ENCODE peak calls at places on chromosomes 2 and 18, in four cellular contexts. V is mesendoderm, T is heart left ventricle, M is IMR-90. L is an unnamed sample.

GRCh38 chr2:14516844-14517243 is 115.7 kb upstream of the LRATD1 start:
- DNase-seq in V (no peak), T (no peak), M (peak; percentile 99), L (no peak)

GRCh38 chr2:205692095-205692494 is 9.8 kb downstream of the NRP2 start:
- DNase-seq in V (no peak), T (no peak), M (peak; percentile 57), L (no peak)

GRCh38 chr18:13611058-13611615 is 115.2 kb downstream of the FAM210A start:
- DNase-seq in V (peak; percentile 71), T (peak; percentile 75), M (peak; percentile 13), L (peak; percentile 28)

GRCh38 chr2:44906972-44907371 is 34.5 kb upstream of the SIX3 start:
- DNase-seq in V (no peak), T (no peak), M (no peak), L (no peak)

GRCh38 chr2:135424849-135425248 is 106.2 kb downstream of the ZRANB3 start:
- DNase-seq in V (no peak), T (no peak), M (no peak), L (no peak)

GRCh38 chr2:236867441-236868260 is 218.0 kb upstream of the COPS8 start:
- DNase-seq in V (peak; percentile 49), T (no peak), M (no peak), L (no peak)

GRCh38 chr2:171837736-171838135 is 56.3 kb downstream of the SLC25A12 start:
- DNase-seq in V (no peak), T (no peak), M (peak; percentile 24), L (no peak)

GRCh38 chr2:203886579-203887230 is 19.1 kb downstream of the CTLA4 start:
- DNase-seq in V (no peak), T (no peak), M (no peak), L (no peak)

GRCh38 chr18:79780547-79780946 is 17.2 kb upstream of the KCNG2 start:
- DNase-seq in V (no peak), T (no peak), M (no peak), L (no peak)

GRCh38 chr2:169664600-169664977 is 29.6 kb downstream of the CFAP210 start:
- DNase-seq in V (peak; percentile 27), T (no peak), M (peak; percentile 15), L (no peak)

GRCh38 chr18:35410561-35410960 is 33.4 kb upstream of the ZNF396 start:
- DNase-seq in V (no peak), T (no peak), M (no peak), L (no peak)

GRCh38 chr2:112799291-112799975 is 15.1 kb upstream of the IL1A start:
- DNase-seq in V (no peak), T (no peak), M (peak; percentile 51), L (no peak)

GRCh38 chr18:4639628-4640310 is 184.7 kb upstream of the DLGAP1 start:
- DNase-seq in V (no peak), T (no peak), M (no peak), L (no peak)
- H3K4me1 ChIP-seq in V (peaks cover 2% of the 10 kb centered on the region), T (no peaks in the 10 kb centered on the region), M (no peaks in the 10 kb centered on the region), L (no peaks in the 10 kb centered on the region)

GRCh38 chr2:42984081-42984480 is 191.7 kb upstream of the HAAO start:
- DNase-seq in V (peak; percentile 85), T (no peak), M (no peak), L (no peak)
- H3K4me1 ChIP-seq in V (peaks cover 2% of the 10 kb centered on the region), T (no peaks in the 10 kb centered on the region), M (no peaks in the 10 kb centered on the region), L (no peaks in the 10 kb centered on the region)

GRCh38 chr2:137865954-137866540 is 98.2 kb upstream of the HNMT start:
- DNase-seq in V (peak; percentile 82), T (no peak), M (peak; percentile 39), L (peak; percentile 80)

GRCh38 chr2:137857871-137858270 is 106.4 kb upstream of the HNMT start:
- DNase-seq in V (peak; percentile 90), T (no peak), M (no peak), L (peak; percentile 64)

GRCh38 chr2:137862651-137863050 is 101.6 kb upstream of the HNMT start:
- DNase-seq in V (peak; percentile 42), T (no peak), M (no peak), L (peak; percentile 17)
- H3K4me1 ChIP-seq in V (peaks cover 3% of the 10 kb centered on the region), T (no peaks in the 10 kb centered on the region), M (no peaks in the 10 kb centered on the region), L (peaks cover 7% of the 10 kb centered on the region)

GRCh38 chr2:100067796-100068195 is 74.6 kb downstream of the AFF3 start:
- DNase-seq in V (no peak), T (no peak), M (no peak), L (no peak)
- H3K4me1 ChIP-seq in V (no peaks in the 10 kb centered on the region), T (no peaks in the 10 kb centered on the region), M (peaks cover 7% of the 10 kb centered on the region), L (no peaks in the 10 kb centered on the region)

GRCh38 chr2:160353813-160354212 is 139.8 kb downstream of the RBMS1 start:
- DNase-seq in V (no peak), T (no peak), M (no peak), L (no peak)
- H3K4me1 ChIP-seq in V (no peaks in the 10 kb centered on the region), T (peaks cover 8% of the 10 kb centered on the region), M (peaks cover 25% of the 10 kb centered on the region), L (peaks cover 8% of the 10 kb centered on the region)

GRCh38 chr2:143521404-143521803 is 392.2 kb downstream of the ARHGAP15 start:
- DNase-seq in V (no peak), T (no peak), M (no peak), L (no peak)
- H3K4me1 ChIP-seq in V (no peaks in the 10 kb centered on the region), T (no peaks in the 10 kb centered on the region), M (peaks cover 9% of the 10 kb centered on the region), L (peaks cover 7% of the 10 kb centered on the region)

L was measured in GM23338.